ENCODE peak calls at places on chromosome 1, in nine cellular contexts. R is ELR; L is GF-D8; N is choroid plexus epithelial cell; F is EL; K is effector CD4-positive, alpha-beta T cell; G is activated CD4-positive, alpha-beta T cell treated with anti-CD3 and anti-CD28 coated beads for 1 hour; I is NCI-H748 treated with DMSO at 0.1 percent for 48 hours; P is activated gamma-delta T cell. H is an unnamed sample.

GRCh38 chr1:228068359-228068758 is 14.1 kb upstream of the ARF1 start:
- DNase-seq in R (no peak), L (no peak), N (no peak), F (no peak), K (no peak), G (no peak), I (no peak), P (no peak), H (no peak)

GRCh38 chr1:38132681-38133080 is 86.1 kb upstream of the POU3F1 start:
- DNase-seq in R (no peak), L (no peak), N (no peak), F (no peak), K (no peak), G (no peak), I (no peak), P (no peak), H (no peak)

GRCh38 chr1:239819075-239819474 is 272.6 kb upstream of the FMN2 start:
- DNase-seq in R (peak; percentile 27), L (no peak), N (no peak), F (no peak), K (no peak), G (no peak), I (no peak), P (no peak), H (no peak)

GRCh38 chr1:28594661-28595411 is 2.8 kb downstream of the RAB42 start:
- DNase-seq in R (peak; percentile 67), L (no peak), N (no peak), F (peak; percentile 62), K (no peak), G (no peak), I (no peak), P (no peak), H (no peak)

GRCh38 chr1:91777196-91777595 is 108.8 kb downstream of the TGFBR3 start:
- DNase-seq in R (no peak), L (no peak), N (no peak), F (no peak), K (no peak), G (no peak), I (no peak), P (no peak), H (no peak)

GRCh38 chr1:167492509-167492910 is 25.8 kb downstream of the CD247 start:
- DNase-seq in R (no peak), L (no peak), N (no peak), F (no peak), K (peak; percentile 51), G (no peak), I (no peak), P (no peak), H (no peak)

GRCh38 chr1:162094271-162094670 is 24.8 kb downstream of the NOS1AP start:
- DNase-seq in R (peak; percentile 13), L (no peak), N (no peak), F (peak; percentile 18), K (no peak), G (no peak), I (no peak), P (no peak), H (no peak)

GRCh38 chr1:20981903-20982695 is 194.6 kb downstream of the EIF4G3 start:
- DNase-seq in R (peak; percentile 50), L (no peak), N (peak; percentile 61), F (peak; percentile 43), K (no peak), G (no peak), I (no peak), P (no peak), H (peak; percentile 44)

GRCh38 chr1:1013922-1014617 is 773 bp downstream of the ISG15 start:
- DNase-seq in R (peak; percentile 57), L (no peak), N (no peak), F (peak; percentile 56), K (no peak), G (no peak), I (no peak), P (no peak), H (peak; percentile 52)

GRCh38 chr1:161890574-161890973 is 124.5 kb downstream of the ATF6 start:
- DNase-seq in R (no peak), L (no peak), N (no peak), F (no peak), K (no peak), G (no peak), I (no peak), P (no peak), H (no peak)

GRCh38 chr1:175630076-175630475 is 113.3 kb downstream of the TNR start:
- DNase-seq in R (no peak), L (no peak), N (no peak), F (no peak), K (no peak), G (no peak), I (no peak), P (no peak), H (no peak)

GRCh38 chr1:225454067-225454618 is 26.3 kb upstream of the LBR start:
- DNase-seq in R (no peak), L (no peak), N (peak; percentile 62), F (no peak), K (no peak), G (no peak), I (peak; percentile 74), P (no peak), H (peak; percentile 24)

GRCh38 chr1:234571692-234572091 is 38.3 kb downstream of the IRF2BP2 start:
- DNase-seq in R (no peak), L (no peak), N (no peak), F (no peak), K (no peak), G (no peak), I (no peak), P (no peak), H (no peak)

GRCh38 chr1:78377356-78377928 is 113.3 kb upstream of the PTGFR start:
- DNase-seq in R (peak; percentile 42), L (no peak), N (peak; percentile 33), F (peak; percentile 3), K (no peak), G (no peak), I (no peak), P (no peak), H (peak; percentile 37)

GRCh38 chr1:3669421-3669821 is 17.1 kb downstream of the TP73 start:
- DNase-seq in R (no peak), L (no peak), N (no peak), F (no peak), K (no peak), G (no peak), I (no peak), P (no peak), H (no peak)

GRCh38 chr1:26719205-26719604 is 23.4 kb downstream of the ARID1A start:
- DNase-seq in R (no peak), L (no peak), N (no peak), F (no peak), K (no peak), G (no peak), I (no peak), P (no peak), H (no peak)

GRCh38 chr1:168565825-168566224 is 10.6 kb upstream of the XCL1 start:
- DNase-seq in R (no peak), L (no peak), N (no peak), F (no peak), K (no peak), G (no peak), I (no peak), P (no peak), H (peak; percentile 23)

GRCh38 chr1:116769994-116770393 is 15.8 kb downstream of the CD2 start:
- DNase-seq in R (no peak), L (no peak), N (no peak), F (no peak), K (no peak), G (no peak), I (no peak), P (no peak), H (no peak)

GRCh38 chr1:54324031-54324654 is 82.1 kb downstream of the SSBP3 start:
- DNase-seq in R (peak; percentile 35), L (no peak), N (no peak), F (peak; percentile 52), K (no peak), G (no peak), I (no peak), P (no peak), H (no peak)

GRCh38 chr1:39394598-39394997 is 96.8 kb upstream of the BMP8A start:
- DNase-seq in R (no peak), L (no peak), N (no peak), F (no peak), K (peak; percentile 26), G (no peak), I (no peak), P (no peak), H (peak; percentile 76)

GRCh38 chr1:9774744-9775679 is 48.8 kb downstream of the CLSTN1 start:
- DNase-seq in R (no peak), L (no peak), N (no peak), F (no peak), K (no peak), G (no peak), I (no peak), P (no peak), H (no peak)

H was measured in HT-29.